ENCODE peak calls at places on chromosomes 5 and 9, in five cellular contexts. One of them, this sample, is unnamed.
A peak's percentile ranks its signal among the peaks of the same experiment; 100 is the strongest.

GRCh38 chr9:91340395-91340794 is 21.3 kb downstream of the AUH start:
- DNase-seq in IMR-90: no peak
- DNase-seq in neuronal stem cell: no peak
- DNase-seq in H9: no peak
- DNase-seq in H1: no peak
- DNase-seq in this sample: no peak

GRCh38 chr5:139399501-139400121 is 4.3 kb downstream of the SPATA24 start:
- DNase-seq in IMR-90: no peak
- DNase-seq in neuronal stem cell: no peak
- DNase-seq in H9: no peak
- DNase-seq in H1: no peak
- DNase-seq in this sample: no peak

GRCh38 chr9:15268317-15268716 is 38.7 kb downstream of the TTC39B start:
- DNase-seq in IMR-90: peak; percentile 35
- DNase-seq in neuronal stem cell: no peak
- DNase-seq in H9: no peak
- DNase-seq in H1: no peak
- DNase-seq in this sample: no peak

GRCh38 chr9:122846371-122847060 is 18.1 kb upstream of the PDCL start:
- DNase-seq in IMR-90: no peak
- DNase-seq in neuronal stem cell: no peak
- DNase-seq in H9: no peak
- DNase-seq in H1: no peak
- DNase-seq in this sample: no peak

GRCh38 chr9:100379862-100380261 is 27.1 kb upstream of the TEX10 start:
- DNase-seq in IMR-90: peak; percentile 77
- DNase-seq in neuronal stem cell: no peak
- DNase-seq in H9: no peak
- DNase-seq in H1: no peak
- DNase-seq in this sample: peak; percentile 49

GRCh38 chr5:151158287-151158661 is 695 bp upstream of the ANXA6 start:
- DNase-seq in IMR-90: no peak
- DNase-seq in neuronal stem cell: no peak
- DNase-seq in H9: peak; percentile 59
- DNase-seq in H1: peak; percentile 54
- DNase-seq in this sample: peak; percentile 89

GRCh38 chr5:92552206-92553160 is 1028.5 kb downstream of the NR2F1-AS1 start:
- DNase-seq in IMR-90: peak; percentile 99
- DNase-seq in neuronal stem cell: no peak
- DNase-seq in H9: no peak
- DNase-seq in H1: no peak
- DNase-seq in this sample: no peak

GRCh38 chr9:137172907-137173794 is 1.3 kb upstream of the TMEM210 start:
- DNase-seq in IMR-90: no peak
- DNase-seq in neuronal stem cell: no peak
- DNase-seq in H9: no peak
- DNase-seq in H1: no peak
- DNase-seq in this sample: no peak

GRCh38 chr5:78162253-78162862 is 132.1 kb downstream of the AP3B1 start:
- DNase-seq in IMR-90: peak; percentile 44
- DNase-seq in neuronal stem cell: peak; percentile 17
- DNase-seq in H9: no peak
- DNase-seq in H1: no peak
- DNase-seq in this sample: peak; percentile 45

GRCh38 chr9:132982508-132982907 is 4.0 kb downstream of the GFI1B start:
- DNase-seq in IMR-90: no peak
- DNase-seq in neuronal stem cell: no peak
- DNase-seq in H9: no peak
- DNase-seq in H1: no peak
- DNase-seq in this sample: no peak
- H3K27me3 ChIP-seq in IMR-90: peaks cover 81% of the 10 kb centered on the region
- H3K27me3 ChIP-seq in neuronal stem cell: peaks cover 6% of the 10 kb centered on the region
- H3K27me3 ChIP-seq in H9: peaks cover 6% of the 10 kb centered on the region
- H3K27me3 ChIP-seq in H1: no peaks in the 10 kb centered on the region
- H3K27me3 ChIP-seq in this sample: no peaks in the 10 kb centered on the region

DNA sequence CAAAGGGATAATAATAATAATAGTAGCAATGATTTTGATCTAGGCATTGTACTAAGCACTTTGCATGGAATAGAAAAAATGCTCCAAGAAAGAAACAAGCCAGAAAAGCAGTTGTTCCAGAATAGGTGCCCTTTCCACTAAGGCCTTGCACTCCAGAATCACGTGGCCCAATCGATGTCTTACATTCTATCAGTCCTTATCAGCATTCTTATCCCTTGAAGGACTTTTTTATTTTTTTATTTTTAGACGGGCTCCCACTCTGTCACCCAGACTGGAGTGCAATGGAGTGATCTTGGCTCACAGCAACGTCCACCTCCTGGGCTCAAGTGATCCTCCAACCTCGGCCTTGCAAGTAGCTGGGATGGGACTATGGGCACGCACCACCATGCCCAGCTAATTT is 36.5 kb downstream of the PDZD2 start:
- DNase-seq in IMR-90: no peak
- DNase-seq in neuronal stem cell: no peak
- DNase-seq in H9: no peak
- DNase-seq in H1: no peak
- DNase-seq in this sample: no peak
- H3K4ac ChIP-seq in IMR-90: no peak overlapping the region
- H3K4ac ChIP-seq in neuronal stem cell: no peak overlapping the region
- H3K4ac ChIP-seq in H9: no peak overlapping the region
- H3K4ac ChIP-seq in H1: no peak overlapping the region
- H3K4ac ChIP-seq in this sample: no peak overlapping the region

DNA sequence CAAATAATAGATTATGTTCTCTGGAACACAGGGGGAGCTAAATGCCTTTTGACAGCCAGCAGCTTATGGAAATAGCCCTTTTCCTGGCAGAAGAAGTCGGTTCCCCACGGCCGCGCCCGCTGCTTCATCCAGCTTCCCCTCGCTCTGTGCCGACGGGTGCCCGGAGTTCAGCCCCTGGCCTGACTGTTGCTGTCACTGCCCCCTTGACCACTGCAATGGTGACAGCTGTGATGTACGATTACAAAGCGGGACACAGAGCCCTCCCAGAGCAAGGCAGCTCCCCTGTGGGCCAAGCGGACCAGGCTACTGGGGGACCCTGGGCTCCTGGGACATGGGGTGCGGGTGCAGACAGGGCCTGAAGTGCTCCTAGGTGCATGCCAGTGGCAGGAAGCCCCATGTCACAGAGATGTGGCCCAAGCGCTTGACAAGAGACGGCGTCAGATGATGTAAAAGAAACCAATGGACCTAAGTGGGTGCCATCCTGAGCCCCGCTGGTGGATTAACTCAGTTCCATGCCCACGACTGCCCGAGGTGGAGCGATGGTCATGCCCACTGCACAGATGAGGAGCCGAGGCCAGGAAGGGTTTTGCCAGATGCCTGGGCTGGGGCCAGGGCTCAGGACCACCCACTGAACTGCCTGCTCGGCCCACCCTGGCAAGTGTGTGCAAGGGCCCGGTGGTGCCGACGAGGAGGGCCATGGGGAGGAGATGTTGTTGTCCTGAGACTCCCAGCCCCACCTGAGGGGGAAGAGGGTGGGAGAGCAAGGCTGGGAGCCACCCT is 13.2 kb upstream of the CLPTM1L start:
- DNase-seq in IMR-90: no peak
- DNase-seq in neuronal stem cell: no peak
- DNase-seq in H9: no peak
- DNase-seq in H1: no peak
- DNase-seq in this sample: no peak
- H3K27me3 ChIP-seq in IMR-90: peaks cover 45% of the 10 kb centered on the region
- H3K27me3 ChIP-seq in neuronal stem cell: no peaks in the 10 kb centered on the region
- H3K27me3 ChIP-seq in H9: no peaks in the 10 kb centered on the region
- H3K27me3 ChIP-seq in H1: no peaks in the 10 kb centered on the region
- H3K27me3 ChIP-seq in this sample: no peaks in the 10 kb centered on the region

DNA sequence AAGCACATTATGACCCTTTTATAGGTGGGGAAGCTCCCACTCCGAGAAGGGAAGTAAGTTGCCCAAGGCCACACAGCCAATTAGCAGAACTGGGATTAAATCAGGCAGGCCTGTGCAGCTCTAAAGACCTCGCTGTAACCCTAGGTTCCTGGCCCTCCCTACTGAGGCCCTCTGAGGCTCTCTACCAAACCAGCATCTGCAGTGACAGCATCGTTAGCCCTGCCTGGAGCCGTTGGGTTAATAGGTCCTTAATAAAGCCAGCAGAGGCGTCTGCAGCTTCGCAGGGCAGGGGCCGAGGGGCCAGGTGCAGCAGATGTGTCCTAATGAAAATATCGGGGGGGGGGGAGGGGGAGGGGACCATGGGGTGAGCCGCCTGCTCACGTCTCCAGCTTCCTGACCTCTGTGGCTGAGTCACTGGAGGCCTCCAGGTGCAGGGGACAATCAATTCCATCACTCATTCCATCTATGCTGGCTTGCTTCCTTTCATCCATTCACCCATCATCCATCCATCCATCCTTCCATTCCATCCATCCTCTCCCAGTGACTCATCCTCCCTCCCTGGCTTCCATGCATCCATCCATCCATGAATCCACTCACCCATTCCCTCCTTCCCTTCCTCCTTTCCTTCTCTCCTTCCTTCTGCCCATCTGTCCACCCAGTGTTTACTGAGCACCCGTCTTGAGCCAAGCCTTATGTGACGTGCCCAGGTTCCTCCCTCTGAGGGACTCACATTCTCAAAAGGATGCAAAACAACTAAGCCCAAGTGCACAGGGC is 203.9 kb downstream of the C9orf50 start:
- DNase-seq in IMR-90: no peak
- DNase-seq in neuronal stem cell: no peak
- DNase-seq in H9: no peak
- DNase-seq in H1: no peak
- DNase-seq in this sample: no peak
- H3K4ac ChIP-seq in IMR-90: peak overlapping the region; percentile 60
- H3K4ac ChIP-seq in neuronal stem cell: no peak overlapping the region
- H3K4ac ChIP-seq in H9: no peak overlapping the region
- H3K4ac ChIP-seq in H1: no peak overlapping the region
- H3K4ac ChIP-seq in this sample: no peak overlapping the region

GRCh38 chr5:147453901-147454814 is 55.7 kb downstream of the DPYSL3 start:
- DNase-seq in IMR-90: peak; percentile 85
- DNase-seq in neuronal stem cell: peak; percentile 95
- DNase-seq in H9: peak; percentile 88
- DNase-seq in H1: peak; percentile 94
- DNase-seq in this sample: peak; percentile 95

GRCh38 chr5:147455321-147455720 is 54.5 kb downstream of the DPYSL3 start:
- DNase-seq in IMR-90: peak; percentile 28
- DNase-seq in neuronal stem cell: no peak
- DNase-seq in H9: no peak
- DNase-seq in H1: no peak
- DNase-seq in this sample: peak; percentile 56

GRCh38 chr5:147451125-147451524 is 58.7 kb downstream of the DPYSL3 start:
- DNase-seq in IMR-90: no peak
- DNase-seq in neuronal stem cell: no peak
- DNase-seq in H9: no peak
- DNase-seq in H1: no peak
- DNase-seq in this sample: peak; percentile 24

GRCh38 chr5:147450596-147450995 is 59.3 kb downstream of the DPYSL3 start:
- DNase-seq in IMR-90: no peak
- DNase-seq in neuronal stem cell: no peak
- DNase-seq in H9: no peak
- DNase-seq in H1: no peak
- DNase-seq in this sample: peak; percentile 39

DNA sequence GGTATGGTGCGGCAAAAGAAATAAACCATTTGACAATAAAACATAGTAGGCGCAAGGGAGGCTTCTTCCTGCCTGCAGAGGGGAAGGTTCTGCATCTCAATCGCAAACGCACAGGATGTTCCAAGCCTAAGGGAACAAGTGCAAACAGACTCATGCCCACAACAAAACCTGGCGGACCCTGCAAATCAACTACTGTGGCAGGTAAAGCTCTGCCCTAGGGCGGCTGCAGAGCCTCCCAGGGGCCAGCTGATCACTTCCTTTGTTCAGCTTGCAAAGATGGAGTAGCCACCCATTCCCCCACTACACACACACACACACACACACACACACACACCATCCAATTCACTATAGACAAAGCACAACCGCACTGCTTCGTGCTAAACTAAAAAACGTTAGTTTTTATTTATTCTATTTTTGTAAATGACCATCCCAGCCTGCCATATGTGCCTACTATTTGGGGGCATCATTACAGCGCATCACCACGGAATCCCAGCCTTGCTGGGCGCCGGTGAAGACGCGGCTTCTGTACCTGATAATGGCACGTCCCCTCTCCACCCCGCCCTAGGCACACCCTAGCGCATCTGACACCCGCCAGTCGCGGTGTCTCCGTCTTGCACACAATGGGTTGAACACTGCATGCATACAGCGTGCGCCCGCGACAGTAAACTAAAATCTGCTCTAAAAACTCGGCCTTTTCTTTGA is 57.6 kb downstream of the DPYSL3 start:
- DNase-seq in IMR-90: no peak
- DNase-seq in neuronal stem cell: no peak
- DNase-seq in H9: peak; percentile 82
- DNase-seq in H1: peak; percentile 66
- DNase-seq in this sample: peak; percentile 75
- H3K27me3 ChIP-seq in IMR-90: no peaks in the 10 kb centered on the region
- H3K27me3 ChIP-seq in neuronal stem cell: no peaks in the 10 kb centered on the region
- H3K27me3 ChIP-seq in H9: no peaks in the 10 kb centered on the region
- H3K27me3 ChIP-seq in H1: no peaks in the 10 kb centered on the region
- H3K27me3 ChIP-seq in this sample: no peaks in the 10 kb centered on the region

GRCh38 chr9:33288235-33288634 is 2.1 kb upstream of the NFX1 start:
- DNase-seq in IMR-90: no peak
- DNase-seq in neuronal stem cell: no peak
- DNase-seq in H9: no peak
- DNase-seq in H1: no peak
- DNase-seq in this sample: no peak

GRCh38 chr9:33289936-33290246 is 425 bp upstream of the NFX1 start:
- DNase-seq in IMR-90: no peak
- DNase-seq in neuronal stem cell: no peak
- DNase-seq in H9: no peak
- DNase-seq in H1: no peak
- DNase-seq in this sample: no peak

GRCh38 chr9:33290247-33290993 is at the start of gene NFX1:
- DNase-seq in IMR-90: peak; percentile 99
- DNase-seq in neuronal stem cell: peak; percentile 95
- DNase-seq in H9: peak; percentile 98
- DNase-seq in H1: peak; percentile 96
- DNase-seq in this sample: peak; percentile 99

GRCh38 chr9:33289501-33289900 is 815 bp upstream of the NFX1 start:
- DNase-seq in IMR-90: no peak
- DNase-seq in neuronal stem cell: no peak
- DNase-seq in H9: peak; percentile 25
- DNase-seq in H1: no peak
- DNase-seq in this sample: peak; percentile 18

DNA sequence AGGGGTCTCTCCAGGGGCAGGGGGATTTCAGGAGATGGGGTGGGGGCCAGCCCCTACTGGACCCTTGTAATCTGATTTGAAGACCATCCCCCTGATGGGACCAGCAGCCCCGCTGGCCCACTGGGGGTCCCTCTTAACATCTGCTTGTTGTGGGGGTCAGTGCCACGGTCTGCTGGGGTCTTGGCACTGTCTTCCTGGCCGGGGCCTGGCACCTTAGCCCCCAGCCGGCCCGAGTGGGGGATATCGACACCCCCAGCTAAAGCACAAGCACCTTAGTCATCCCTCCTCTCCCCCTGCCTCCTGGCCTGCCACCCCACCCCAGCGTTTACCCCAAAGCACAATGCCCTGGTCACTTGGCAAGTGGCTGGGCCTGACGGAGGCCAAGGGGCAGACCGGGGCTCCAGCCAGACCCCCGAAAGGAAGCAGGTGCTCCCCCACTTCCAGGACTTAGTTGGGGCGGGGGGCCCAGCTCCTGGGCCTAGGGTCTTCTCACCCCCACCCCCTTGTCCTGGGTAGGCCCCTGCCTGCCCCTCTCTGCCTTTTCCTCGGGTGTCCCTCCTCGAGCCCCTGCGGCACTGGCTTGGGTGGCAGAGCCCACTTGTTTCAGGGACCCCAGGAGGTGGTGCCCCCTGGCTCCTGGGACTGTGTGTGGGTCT is 1.4 kb upstream of the NFX1 start:
- DNase-seq in IMR-90: no peak
- DNase-seq in neuronal stem cell: no peak
- DNase-seq in H9: no peak
- DNase-seq in H1: no peak
- DNase-seq in this sample: no peak
- H3K4ac ChIP-seq in IMR-90: peak overlapping the region; percentile 19
- H3K4ac ChIP-seq in neuronal stem cell: no peak overlapping the region
- H3K4ac ChIP-seq in H9: no peak overlapping the region
- H3K4ac ChIP-seq in H1: no peak overlapping the region
- H3K4ac ChIP-seq in this sample: peak overlapping the region; percentile 41

This sample was measured in mesendoderm.